ENCODE peak calls at places on chromosome 21, in five cellular contexts. R, Y, Z, E and L are unnamed samples.

GRCh38 chr21:45680215-45680614 is 36.7 kb downstream of the PCBP3 start:
- DNase-seq in Y (no peak), R (no peak), Z (no peak), E (no peak), L (no peak)

GRCh38 chr21:44836666-44837471 is 19.0 kb upstream of the SUMO3 start:
- DNase-seq in Z (no peak), Y (no peak), E (no peak), R (no peak), L (no peak)

GRCh38 chr21:34280389-34280795 is 83.4 kb upstream of the KCNE2 start:
- DNase-seq in Y (no peak), Z (no peak), R (peak), E (no peak), L (no peak)

GRCh38 chr21:26124421-26124833 is 46.1 kb downstream of the APP start:
- DNase-seq in E (no peak), Z (no peak), Y (no peak), R (no peak), L (no peak)

GRCh38 chr21:34260598-34260997 is 103.2 kb upstream of the KCNE2 start:
- DNase-seq in Y (no peak), R (no peak), Z (no peak), E (no peak), L (no peak)

GRCh38 chr21:25742900-25743299 is 8.1 kb downstream of the GABPA start:
- DNase-seq in E (no peak), Z (no peak), R (no peak), Y (no peak), L (no peak)

GRCh38 chr21:45330075-45330781 is 42.5 kb upstream of the POFUT2 start:
- DNase-seq in E (no peak), R (peak), Y (no peak), Z (no peak), L (no peak)

GRCh38 chr21:45525153-45525909 is 16.9 kb downstream of the SLC19A1 start:
- DNase-seq in Z (no peak), R (peak), Y (no peak), E (no peak), L (no peak)

GRCh38 chr21:42312626-42313104 is 2.5 kb downstream of the TFF3 start:
- DNase-seq in Z (no peak), Y (no peak), R (no peak), E (no peak), L (no peak)

GRCh38 chr21:45465105-45465504 is 60.1 kb downstream of the COL18A1 start:
- DNase-seq in Y (no peak), Z (no peak), R (peak), E (no peak), L (no peak)

GRCh38 chr21:42317341-42317741 is 2.1 kb upstream of the TFF3 start:
- DNase-seq in Z (no peak), R (no peak), Y (no peak), E (no peak), L (no peak)

GRCh38 chr21:33109574-33110339 is 39.8 kb downstream of the OLIG1 start:
- DNase-seq in Z (peak), Y (no peak), E (peak), R (no peak), L (no peak)

GRCh38 chr21:46077674-46078101 is 20.2 kb upstream of the COL6A2 start:
- DNase-seq in Y (no peak), R (no peak), E (no peak), Z (no peak), L (no peak)

GRCh38 chr21:14547834-14548513 is 1.9 kb upstream of the SAMSN1 start:
- DNase-seq in Z (no peak), E (no peak), R (no peak), Y (no peak), L (no peak)

GRCh38 chr21:46634966-46635323 is 529 bp upstream of the PRMT2 start:
- DNase-seq in Z (no peak), Y (peak), R (no peak), E (no peak), L (peak)

GRCh38 chr21:26115899-26116298 is 54.7 kb downstream of the APP start:
- DNase-seq in Y (no peak), Z (no peak), R (no peak), E (no peak), L (no peak)

GRCh38 chr21:36030581-36031189 is 29.6 kb downstream of the SETD4 start:
- DNase-seq in R (no peak), Y (no peak), E (no peak), Z (no peak), L (no peak)

GRCh38 chr21:38352536-38353219 is 95.9 kb downstream of the KCNJ15 start:
- DNase-seq in Y (peak), Z (peak), R (peak), E (peak), L (no peak)

GRCh38 chr21:32459972-32460371 is 47.5 kb downstream of the EVA1C start:
- DNase-seq in Z (no peak), Y (no peak), R (no peak), E (no peak), L (no peak)

GRCh38 chr21:31326478-31327247 is 17.4 kb downstream of the TIAM1 start:
- DNase-seq in E (no peak), Z (peak), R (no peak), Y (peak), L (no peak)

GRCh38 chr21:34910396-34910795 is 138.7 kb downstream of the RUNX1 start:
- DNase-seq in Z (no peak), E (no peak), R (no peak), Y (no peak), L (peak)

GRCh38 chr21:23921670-23922418 is 1685.4 kb downstream of the MRPL39 start:
- DNase-seq in Y (peak), E (no peak), Z (no peak), R (no peak), L (no peak)

GRCh38 chr21:16588433-16588860 is 858.7 kb downstream of the USP25 start:
- DNase-seq in Y (no peak), Z (no peak), R (peak), E (peak), L (peak)

GRCh38 chr21:43325968-43326367 is 101.0 kb downstream of the SIK1 start:
- DNase-seq in E (no peak), Y (peak), Z (peak), R (no peak), L (no peak)

GRCh38 chr21:37237346-37237745 is 29.8 kb downstream of the VPS26C start:
- DNase-seq in Y (no peak), R (no peak), Z (no peak), E (no peak), L (no peak)

GRCh38 chr21:39020751-39021474 is 162.3 kb downstream of the PSMG1 start:
- DNase-seq in E (peak), R (peak), Z (no peak), Y (no peak), L (no peak)

GRCh38 chr21:21003701-21004100 is 5.5 kb downstream of the NCAM2 start:
- DNase-seq in Y (no peak), R (no peak), E (peak), Z (no peak), L (no peak)

GRCh38 chr21:44714905-44715304 is 3.5 kb upstream of the TSPEAR start:
- DNase-seq in E (no peak), R (no peak), Z (no peak), Y (no peak), L (no peak)

GRCh38 chr21:14734191-14734590 is 188.1 kb upstream of the SAMSN1 start:
- DNase-seq in E (no peak), R (no peak), Y (no peak), Z (no peak), L (no peak)